ENCODE peak calls at places on chromosomes 4 and X, in four cellular contexts. One of them, this sample, is unnamed.

GRCh38 chr4:23382880-23383279 is 507.0 kb downstream of the PPARGC1A start:
- DNase-seq in GM12878: no peak
- DNase-seq in HepG2: no peak
- DNase-seq in K562: no peak
- DNase-seq in this sample: peak; percentile 21

GRCh38 chrX:129823115-129823514 is 20.6 kb downstream of the ZDHHC9 start:
- DNase-seq in GM12878: no peak
- DNase-seq in K562: peak; percentile 50
- DNase-seq in HepG2: no peak
- DNase-seq in this sample: peak; percentile 36

GRCh38 chr4:154506253-154506652 is 14.7 kb upstream of the DCHS2 start:
- DNase-seq in HepG2: peak; percentile 27
- DNase-seq in GM12878: no peak
- DNase-seq in K562: peak; percentile 29
- DNase-seq in this sample: peak; percentile 21

GRCh38 chrX:30283456-30284200 is 25.6 kb downstream of the NR0B1 start:
- DNase-seq in HepG2: peak; percentile 22
- DNase-seq in GM12878: no peak
- DNase-seq in K562: peak; percentile 61
- DNase-seq in this sample: peak; percentile 93

GRCh38 chr4:1842993-1843448 is 12.9 kb downstream of the LETM1 start:
- DNase-seq in GM12878: no peak
- DNase-seq in K562: no peak
- DNase-seq in HepG2: no peak
- DNase-seq in this sample: no peak

GRCh38 chrX:141375011-141375730 is 132.9 kb upstream of the SPANXC start:
- DNase-seq in GM12878: no peak
- DNase-seq in HepG2: no peak
- DNase-seq in K562: no peak
- DNase-seq in this sample: no peak

GRCh38 chrX:124726881-124727280 is 380.5 kb downstream of the SH2D1A start:
- DNase-seq in GM12878: no peak
- DNase-seq in K562: no peak
- DNase-seq in HepG2: no peak
- DNase-seq in this sample: no peak

GRCh38 chr4:85187106-85187505 is 220.6 kb upstream of the WDFY3 start:
- DNase-seq in HepG2: no peak
- DNase-seq in K562: no peak
- DNase-seq in GM12878: no peak
- DNase-seq in this sample: no peak

GRCh38 chrX:67922950-67923349 is 379.1 kb downstream of the AR start:
- DNase-seq in K562: no peak
- DNase-seq in GM12878: no peak
- DNase-seq in HepG2: no peak
- DNase-seq in this sample: no peak

GRCh38 chrX:115018040-115018647 is 728 bp upstream of the IL13RA2 start:
- DNase-seq in GM12878: no peak
- DNase-seq in HepG2: no peak
- DNase-seq in K562: no peak
- DNase-seq in this sample: no peak

GRCh38 chr4:113293043-113293560 is 243.6 kb downstream of the ANK2 start:
- DNase-seq in GM12878: no peak
- DNase-seq in HepG2: no peak
- DNase-seq in K562: no peak
- DNase-seq in this sample: no peak

GRCh38 chrX:129577473-129577872 is 37.4 kb downstream of the OCRL start:
- DNase-seq in HepG2: no peak
- DNase-seq in GM12878: no peak
- DNase-seq in K562: peak; percentile 22
- DNase-seq in this sample: peak; percentile 47

GRCh38 chr4:80204433-80204832 is 7.1 kb downstream of the PRDM8 start:
- DNase-seq in GM12878: no peak
- DNase-seq in K562: no peak
- DNase-seq in HepG2: no peak
- DNase-seq in this sample: no peak

GRCh38 chr4:54228563-54229501 is at the start of gene PDGFRA:
- DNase-seq in K562: no peak
- DNase-seq in GM12878: no peak
- DNase-seq in HepG2: no peak
- DNase-seq in this sample: no peak

GRCh38 chr4:14254252-14254651 is 626.7 kb upstream of the BOD1L1 start:
- DNase-seq in K562: peak; percentile 19
- DNase-seq in HepG2: no peak
- DNase-seq in GM12878: no peak
- DNase-seq in this sample: peak; percentile 2

GRCh38 chr4:122469457-122469856 is 12.9 kb upstream of the IL2 start:
- DNase-seq in HepG2: no peak
- DNase-seq in K562: no peak
- DNase-seq in GM12878: no peak
- DNase-seq in this sample: no peak

GRCh38 chr4:54050214-54050904 is 14.0 kb downstream of the CHIC2 start:
- DNase-seq in HepG2: no peak
- DNase-seq in K562: no peak
- DNase-seq in GM12878: no peak
- DNase-seq in this sample: no peak

GRCh38 chr4:185885075-185885474 is 73.1 kb upstream of the SORBS2 start:
- DNase-seq in GM12878: no peak
- DNase-seq in K562: no peak
- DNase-seq in HepG2: no peak
- DNase-seq in this sample: no peak

GRCh38 chrX:63744850-63745249 is 40.2 kb downstream of the ARHGEF9 start:
- DNase-seq in HepG2: no peak
- DNase-seq in GM12878: no peak
- DNase-seq in K562: no peak
- DNase-seq in this sample: no peak

GRCh38 chr4:101774807-101775206 is 15.7 kb upstream of the BANK1 start:
- DNase-seq in HepG2: peak; percentile 68
- DNase-seq in GM12878: no peak
- DNase-seq in K562: no peak
- DNase-seq in this sample: peak; percentile 43

GRCh38 chrX:129596077-129596476 is 56.0 kb downstream of the OCRL start:
- DNase-seq in K562: no peak
- DNase-seq in HepG2: no peak
- DNase-seq in GM12878: no peak
- DNase-seq in this sample: no peak

GRCh38 chrX:72145181-72145580 is 13.5 kb upstream of the RTL5 start:
- DNase-seq in HepG2: no peak
- DNase-seq in GM12878: no peak
- DNase-seq in K562: no peak
- DNase-seq in this sample: no peak

GRCh38 chr4:123120473-123120872 is 198.1 kb upstream of the NUDT6 start:
- DNase-seq in GM12878: no peak
- DNase-seq in K562: no peak
- DNase-seq in HepG2: no peak
- DNase-seq in this sample: peak; percentile 10

GRCh38 chr4:61572160-61572559 is 372.0 kb downstream of the ADGRL3 start:
- DNase-seq in HepG2: no peak
- DNase-seq in K562: no peak
- DNase-seq in GM12878: no peak
- DNase-seq in this sample: no peak

GRCh38 chr4:118352843-118353373 is at the start of gene PRSS12:
- DNase-seq in K562: peak; percentile 42
- DNase-seq in GM12878: no peak
- DNase-seq in HepG2: peak; percentile 28
- DNase-seq in this sample: peak; percentile 56

GRCh38 chrX:78769933-78770332 is 22.4 kb downstream of the LPAR4 start:
- DNase-seq in K562: no peak
- DNase-seq in GM12878: no peak
- DNase-seq in HepG2: no peak
- DNase-seq in this sample: no peak

DNA sequence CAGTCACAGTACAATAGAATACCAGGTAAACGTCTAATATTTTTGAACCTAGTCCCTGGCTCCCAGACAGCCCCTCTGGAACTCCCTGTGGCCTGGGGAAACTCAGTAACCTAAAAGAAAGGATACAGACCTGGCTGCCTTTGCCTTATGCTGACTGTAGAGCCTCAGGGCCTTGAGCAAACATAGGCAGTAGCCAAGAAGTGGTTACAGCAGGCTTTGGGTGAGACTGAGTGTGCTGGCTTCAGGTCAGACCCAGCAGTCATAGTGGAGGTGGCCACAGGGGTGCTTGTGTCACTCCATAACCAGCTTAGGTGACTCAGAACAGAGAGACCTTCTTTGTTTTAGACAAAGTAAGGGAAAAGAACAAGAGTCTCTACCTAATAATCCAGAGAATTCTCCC is 141.8 kb upstream of the PRDX4 start:
- DNase-seq in HepG2: no peak
- DNase-seq in GM12878: no peak
- DNase-seq in K562: no peak
- DNase-seq in this sample: no peak
- TF ChIP-seq CHD4 in HepG2: no peak
- TF ChIP-seq CHD4 in GM12878: no peak
- TF ChIP-seq CHD4 in K562: no peak
- TF ChIP-seq CHD4 in this sample: no peak

GRCh38 chrX:116204947-116205346 is 34.4 kb downstream of the AGTR2 start:
- DNase-seq in HepG2: peak; percentile 1
- DNase-seq in GM12878: no peak
- DNase-seq in K562: peak; percentile 4
- DNase-seq in this sample: peak; percentile 11
- TF ChIP-seq KDM1A in HepG2: no peak
- TF ChIP-seq KDM1A in GM12878: no peak
- TF ChIP-seq KDM1A in K562: no peak
- TF ChIP-seq KDM1A in this sample: no peak

GRCh38 chr4:41385486-41385885 is 128.8 kb downstream of the UCHL1 start:
- DNase-seq in K562: no peak
- DNase-seq in HepG2: no peak
- DNase-seq in GM12878: no peak
- DNase-seq in this sample: no peak

GRCh38 chr4:41389356-41389755 is 132.6 kb downstream of the UCHL1 start:
- DNase-seq in GM12878: no peak
- DNase-seq in K562: no peak
- DNase-seq in HepG2: no peak
- DNase-seq in this sample: no peak

GRCh38 chr4:41394362-41394960 is 137.7 kb downstream of the UCHL1 start:
- DNase-seq in HepG2: no peak
- DNase-seq in GM12878: no peak
- DNase-seq in K562: no peak
- DNase-seq in this sample: no peak

GRCh38 chr4:41391271-41391670 is 134.5 kb downstream of the UCHL1 start:
- DNase-seq in GM12878: no peak
- DNase-seq in HepG2: no peak
- DNase-seq in K562: no peak
- DNase-seq in this sample: no peak

DNA sequence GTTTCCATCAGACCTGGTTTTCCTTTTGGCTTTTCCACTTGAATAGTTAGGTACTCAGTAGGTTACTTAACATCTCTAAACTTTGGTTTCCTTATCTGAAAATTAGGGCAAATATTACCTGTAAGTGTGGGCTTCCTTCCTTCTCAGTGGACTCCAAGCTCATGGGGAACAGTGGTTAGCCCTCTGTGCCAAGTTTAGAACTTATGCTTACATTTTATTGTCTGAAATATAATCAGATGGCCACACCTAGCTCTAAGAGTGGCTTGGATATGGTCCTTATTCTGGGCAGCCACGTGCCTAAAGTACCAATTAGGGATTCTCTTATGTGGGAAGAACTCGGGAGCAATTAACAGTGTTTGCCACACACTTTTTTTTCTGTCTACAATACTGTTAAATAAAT is 133.9 kb downstream of the UCHL1 start:
- DNase-seq in HepG2: no peak
- DNase-seq in GM12878: no peak
- DNase-seq in K562: no peak
- DNase-seq in this sample: no peak
- TF ChIP-seq USF2 in HepG2: no peak
- TF ChIP-seq USF2 in GM12878: no peak
- TF ChIP-seq USF2 in K562: no peak
- TF ChIP-seq USF2 in this sample: no peak

GRCh38 chrX:39900788-39901170 is 197.0 kb downstream of the BCOR start:
- DNase-seq in HepG2: no peak
- DNase-seq in K562: no peak
- DNase-seq in GM12878: no peak
- DNase-seq in this sample: no peak
- TF ChIP-seq CHD4 in HepG2: no peak
- TF ChIP-seq CHD4 in K562: no peak
- TF ChIP-seq CHD4 in GM12878: no peak
- TF ChIP-seq CHD4 in this sample: no peak

DNA sequence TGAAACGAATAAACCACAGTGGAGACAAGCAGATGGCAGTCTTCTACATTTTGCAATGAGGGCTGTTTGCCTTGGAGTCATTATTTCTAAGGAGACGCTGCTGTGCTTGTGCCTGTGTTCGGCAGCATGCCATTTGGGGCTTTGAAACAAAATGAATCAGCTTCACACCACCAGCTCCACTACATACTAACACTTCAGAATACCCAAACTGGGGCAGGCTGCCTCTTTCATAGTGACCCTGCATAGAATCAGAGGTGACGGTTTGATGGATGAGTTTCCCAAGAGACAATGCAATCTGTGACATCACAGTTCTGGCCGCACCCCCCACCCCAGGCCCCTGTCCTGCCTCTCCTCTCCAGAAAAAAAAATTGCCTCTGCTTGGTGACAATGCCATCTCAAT is 57.1 kb upstream of the MID1 start:
- DNase-seq in K562: no peak
- DNase-seq in HepG2: no peak
- DNase-seq in GM12878: no peak
- DNase-seq in this sample: no peak
- TF ChIP-seq KDM1A in K562: no peak
- TF ChIP-seq KDM1A in HepG2: no peak
- TF ChIP-seq KDM1A in GM12878: no peak
- TF ChIP-seq KDM1A in this sample: no peak